ENCODE peak calls at places on chromosomes 5 and 9, in ten cellular contexts. F is Daoy, Z is HEK293T, E is T-cell, X is NCI-H2029, Y is omental fat pad, U is anterior cingulate cortex, P is PC-3, B is heart right ventricle, J is KBM-7. T is an unnamed sample.

GRCh38 chr5:61881821-61882220 is 424.2 kb upstream of the KIF2A start:
- DNase-seq in F (peak), Z (no peak), E (no peak), X (no peak), Y (no peak), U (peak), P (no peak), B (no peak), J (peak), T (no peak)

GRCh38 chr5:72194846-72195245 is 87.6 kb downstream of the MAP1B start:
- DNase-seq in F (no peak), Z (no peak), E (peak), X (no peak), Y (no peak), U (no peak), P (no peak), B (no peak), J (peak), T (no peak)

GRCh38 chr9:25117791-25118190 is 560.5 kb downstream of the TUSC1 start:
- DNase-seq in F (no peak), Z (no peak), E (no peak), X (no peak), Y (no peak), U (no peak), P (no peak), B (no peak), J (no peak), T (no peak)

GRCh38 chr5:72036951-72037350 is 70.3 kb upstream of the MAP1B start:
- DNase-seq in F (peak), Z (no peak), E (no peak), X (no peak), Y (no peak), U (no peak), P (no peak), B (no peak), J (no peak), T (no peak)

GRCh38 chr9:133563286-133564213 is 29.0 kb downstream of the ADAMTSL2 start:
- DNase-seq in F (peak), Z (peak), E (no peak), X (no peak), Y (no peak), U (no peak), P (peak), B (peak), J (no peak), T (no peak)

GRCh38 chr5:154254886-154255285 is 64.4 kb downstream of the GALNT10 start:
- DNase-seq in F (no peak), Z (no peak), E (no peak), X (no peak), Y (no peak), U (no peak), P (no peak), B (no peak), J (no peak), T (no peak)

GRCh38 chr5:83404182-83404712 is 67.3 kb upstream of the VCAN start:
- DNase-seq in F (no peak), Z (no peak), E (no peak), X (no peak), Y (no peak), U (no peak), P (no peak), B (no peak), J (no peak), T (no peak)

GRCh38 chr9:14056235-14056930 is 257.6 kb downstream of the NFIB start:
- DNase-seq in F (no peak), Z (no peak), E (no peak), X (no peak), Y (no peak), U (no peak), P (no peak), B (no peak), J (no peak), T (no peak)

GRCh38 chr5:174828786-174829510 is 104.6 kb downstream of the MSX2 start:
- DNase-seq in F (peak), Z (no peak), E (no peak), X (no peak), Y (no peak), U (no peak), P (peak), B (no peak), J (no peak), T (no peak)

GRCh38 chr5:132063090-132063911 is 2.8 kb downstream of the IL3 start:
- DNase-seq in F (peak), Z (peak), E (peak), X (peak), Y (peak), U (peak), P (peak), B (peak), J (peak), T (peak)

GRCh38 chr5:117131048-117131679 is 556.5 kb upstream of the SEMA6A start:
- DNase-seq in F (no peak), Z (no peak), E (no peak), X (no peak), Y (no peak), U (no peak), P (no peak), B (no peak), J (no peak), T (no peak)

GRCh38 chr5:56543431-56544385 is 271.6 kb upstream of the MAP3K1 start:
- DNase-seq in F (peak), Z (no peak), E (no peak), X (no peak), Y (no peak), U (no peak), P (peak), B (no peak), J (no peak), T (no peak)

GRCh38 chr5:120605325-120606079 is 141.4 kb downstream of the PRR16 start:
- DNase-seq in F (no peak), Z (no peak), E (no peak), X (no peak), Y (no peak), U (no peak), P (no peak), B (no peak), J (no peak), T (no peak)

GRCh38 chr9:14309403-14309802 is 4.5 kb downstream of the NFIB start:
- DNase-seq in F (peak), Z (no peak), E (no peak), X (no peak), Y (no peak), U (no peak), P (peak), B (no peak), J (peak), T (no peak)

GRCh38 chr9:108162664-108163063 is 673.1 kb upstream of the KLF4 start:
- DNase-seq in F (peak), Z (no peak), E (no peak), X (no peak), Y (no peak), U (no peak), P (peak), B (no peak), J (no peak), T (no peak)

GRCh38 chr5:94740328-94740727 is 121.9 kb downstream of the SLF1 start:
- DNase-seq in F (no peak), Z (no peak), E (no peak), X (no peak), Y (no peak), U (no peak), P (no peak), B (no peak), J (no peak), T (no peak)

GRCh38 chr9:89008346-89009048 is 17.2 kb downstream of the S1PR3 start:
- DNase-seq in F (no peak), Z (no peak), E (no peak), X (no peak), Y (no peak), U (no peak), P (no peak), B (no peak), J (peak), T (no peak)

GRCh38 chr5:36726767-36727166 is 120.4 kb downstream of the SLC1A3 start:
- DNase-seq in F (no peak), Z (no peak), E (no peak), X (no peak), Y (no peak), U (no peak), P (no peak), B (no peak), J (no peak), T (no peak)

GRCh38 chr5:173028811-173029327 is 27.3 kb upstream of the CREBRF start:
- DNase-seq in F (no peak), Z (no peak), E (no peak), X (no peak), Y (no peak), U (no peak), P (no peak), B (no peak), J (no peak), T (no peak)

GRCh38 chr5:64789457-64789856 is 20.7 kb downstream of the CWC27 start:
- DNase-seq in F (no peak), Z (no peak), E (no peak), X (no peak), Y (no peak), U (no peak), P (no peak), B (no peak), J (no peak), T (no peak)

GRCh38 chr5:15524712-15525111 is 24.7 kb downstream of the FBXL7 start:
- DNase-seq in F (no peak), Z (no peak), E (no peak), X (no peak), Y (no peak), U (no peak), P (no peak), B (no peak), J (no peak), T (no peak)

GRCh38 chr5:35081134-35081533 is 33.4 kb upstream of the AGXT2 start:
- DNase-seq in F (no peak), Z (no peak), E (no peak), X (no peak), Y (no peak), U (no peak), P (no peak), B (no peak), J (no peak), T (no peak)

GRCh38 chr9:132026932-132027585 is 52.6 kb downstream of the MED27 start:
- DNase-seq in F (peak), Z (no peak), E (no peak), X (no peak), Y (no peak), U (no peak), P (peak), B (no peak), J (no peak), T (no peak)

GRCh38 chr9:4490705-4491620 is 695 bp downstream of the SLC1A1 start:
- DNase-seq in F (peak), Z (no peak), E (no peak), X (no peak), Y (no peak), U (no peak), P (no peak), B (peak), J (no peak), T (peak)

GRCh38 chr9:116998305-116998704 is 311.2 kb downstream of the TRIM32 start:
- DNase-seq in F (no peak), Z (no peak), E (no peak), X (no peak), Y (no peak), U (no peak), P (peak), B (no peak), J (no peak), T (no peak)

T was measured in NCI-H1092 treated with DMSO at 0.1 percent for 48 hours.